ENCODE peak calls at places on chromosomes 4 and X, in nine cellular contexts. G, F, S, E, O, Z, J, Y and V are unnamed samples.

GRCh38 chr4:184812651-184813181 is 13.1 kb downstream of the ACSL1 start:
- DNase-seq in G (peak; percentile 84), F (peak; percentile 74), S (peak; percentile 14), E (no peak), O (no peak), Z (no peak), J (no peak), Y (no peak), V (peak; percentile 35)

GRCh38 chrX:123756320-123756719 is 23.5 kb upstream of the THOC2 start:
- DNase-seq in G (no peak), F (no peak), S (peak; percentile 38), E (no peak), O (no peak), Z (no peak), J (peak; percentile 28), Y (no peak), V (peak; percentile 84)

GRCh38 chrX:71533850-71534515 is 1.1 kb downstream of the OGT start:
- DNase-seq in G (peak; percentile 55), F (peak; percentile 91), S (peak; percentile 56), E (no peak), O (peak; percentile 41), Z (peak; percentile 30), J (peak; percentile 50), Y (peak; percentile 32), V (peak; percentile 57)

GRCh38 chr4:105630670-105631655 is 77.5 kb downstream of the INTS12 start:
- DNase-seq in G (no peak), F (no peak), S (no peak), E (no peak), O (no peak), Z (no peak), J (no peak), Y (no peak), V (no peak)

GRCh38 chr4:5341151-5341925 is 290.1 kb downstream of the STK32B start:
- DNase-seq in G (no peak), F (no peak), S (no peak), E (no peak), O (no peak), Z (no peak), J (no peak), Y (no peak), V (no peak)

GRCh38 chrX:118025193-118025592 is 91.4 kb downstream of the KLHL13 start:
- DNase-seq in G (no peak), F (no peak), S (peak; percentile 40), E (no peak), O (no peak), Z (no peak), J (no peak), Y (no peak), V (no peak)

GRCh38 chr4:169420291-169420690 is 149.5 kb upstream of the SH3RF1 start:
- DNase-seq in G (no peak), F (no peak), S (no peak), E (no peak), O (no peak), Z (no peak), J (no peak), Y (no peak), V (no peak)

GRCh38 chrX:69232945-69233344 is 67.7 kb upstream of the PJA1 start:
- DNase-seq in G (peak; percentile 13), F (peak; percentile 59), S (no peak), E (no peak), O (no peak), Z (no peak), J (no peak), Y (no peak), V (no peak)

GRCh38 chr4:122932763-122933162 is 10.4 kb upstream of the NUDT6 start:
- DNase-seq in G (no peak), F (no peak), S (no peak), E (no peak), O (no peak), Z (no peak), J (no peak), Y (no peak), V (no peak)

GRCh38 chrX:9171841-9172240 is 137.9 kb upstream of the FAM9B start:
- DNase-seq in G (peak; percentile 25), F (no peak), S (peak; percentile 61), E (no peak), O (no peak), Z (no peak), J (no peak), Y (no peak), V (peak; percentile 19)

GRCh38 chr4:118112647-118113046 is 78.4 kb downstream of the NDST3 start:
- DNase-seq in G (peak; percentile 13), F (no peak), S (no peak), E (no peak), O (no peak), Z (no peak), J (no peak), Y (no peak), V (peak; percentile 0)

GRCh38 chr4:8185280-8185679 is 13.8 kb upstream of the SH3TC1 start:
- DNase-seq in G (peak; percentile 98), F (no peak), S (peak; percentile 51), E (no peak), O (no peak), Z (no peak), J (no peak), Y (no peak), V (peak; percentile 87)

GRCh38 chrX:136204571-136204970 is 46.6 kb downstream of the MAP7D3 start:
- DNase-seq in G (peak; percentile 75), F (peak; percentile 88), S (peak; percentile 88), E (no peak), O (no peak), Z (no peak), J (no peak), Y (peak; percentile 45), V (peak; percentile 76)

GRCh38 chrX:116239944-116240391 is 69.4 kb downstream of the AGTR2 start:
- DNase-seq in G (peak; percentile 47), F (no peak), S (peak; percentile 55), E (no peak), O (no peak), Z (no peak), J (no peak), Y (no peak), V (peak; percentile 37)

GRCh38 chr4:134490863-134491262 is 289.3 kb upstream of the PABPC4L start:
- DNase-seq in G (no peak), F (no peak), S (no peak), E (no peak), O (no peak), Z (no peak), J (no peak), Y (no peak), V (no peak)

GRCh38 chr4:43471950-43472349 is 579.4 kb downstream of the GRXCR1 start:
- DNase-seq in G (peak; percentile 16), F (no peak), S (no peak), E (no peak), O (no peak), Z (no peak), J (no peak), Y (no peak), V (peak; percentile 22)

GRCh38 chr4:72136429-72136828 is 104.6 kb downstream of the NPFFR2 start:
- DNase-seq in G (no peak), F (no peak), S (no peak), E (no peak), O (no peak), Z (no peak), J (no peak), Y (no peak), V (no peak)

DNA sequence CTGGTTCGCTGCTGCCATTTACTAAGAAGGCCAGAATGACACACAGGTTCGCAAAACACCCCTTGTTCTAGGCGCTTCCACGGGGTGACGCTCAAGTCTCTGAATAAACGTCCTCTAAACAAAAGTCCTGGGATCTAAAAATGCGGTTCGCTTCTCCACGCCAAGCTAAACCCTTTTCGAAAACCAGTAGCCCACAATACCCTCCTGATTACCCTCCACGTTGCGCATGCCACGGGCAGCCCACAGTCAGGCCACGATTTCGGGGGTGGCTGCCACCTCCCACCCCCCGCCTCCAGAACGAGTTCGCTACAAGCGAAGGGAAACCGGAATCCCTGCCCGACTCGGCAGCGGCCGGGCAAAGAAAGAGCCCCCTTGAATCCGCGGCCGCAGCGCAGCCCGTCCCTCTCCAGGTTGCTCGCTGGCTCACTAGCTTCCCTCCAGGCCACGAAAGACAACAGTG is 423 bp downstream of the RPL39 start:
- DNase-seq in G (peak; percentile 52), F (no peak), S (peak; percentile 47), E (no peak), O (peak; percentile 35), Z (no peak), J (peak; percentile 23), Y (peak; percentile 35), V (peak; percentile 49)
- TF ChIP-seq CTCF in G (peak; percentile 43), F (no peak), S (peak; percentile 17), E (no peak), O (no peak), Z (no peak), J (no peak), Y (no peak), V (no peak)

GRCh38 chrX:111759676-111760075 is 78.7 kb downstream of the ALG13 start:
- DNase-seq in G (no peak), F (no peak), S (no peak), E (no peak), O (no peak), Z (no peak), J (no peak), Y (no peak), V (no peak)

GRCh38 chrX:111756486-111756885 is 75.5 kb downstream of the ALG13 start:
- DNase-seq in G (no peak), F (no peak), S (no peak), E (no peak), O (no peak), Z (no peak), J (no peak), Y (no peak), V (no peak)

DNA sequence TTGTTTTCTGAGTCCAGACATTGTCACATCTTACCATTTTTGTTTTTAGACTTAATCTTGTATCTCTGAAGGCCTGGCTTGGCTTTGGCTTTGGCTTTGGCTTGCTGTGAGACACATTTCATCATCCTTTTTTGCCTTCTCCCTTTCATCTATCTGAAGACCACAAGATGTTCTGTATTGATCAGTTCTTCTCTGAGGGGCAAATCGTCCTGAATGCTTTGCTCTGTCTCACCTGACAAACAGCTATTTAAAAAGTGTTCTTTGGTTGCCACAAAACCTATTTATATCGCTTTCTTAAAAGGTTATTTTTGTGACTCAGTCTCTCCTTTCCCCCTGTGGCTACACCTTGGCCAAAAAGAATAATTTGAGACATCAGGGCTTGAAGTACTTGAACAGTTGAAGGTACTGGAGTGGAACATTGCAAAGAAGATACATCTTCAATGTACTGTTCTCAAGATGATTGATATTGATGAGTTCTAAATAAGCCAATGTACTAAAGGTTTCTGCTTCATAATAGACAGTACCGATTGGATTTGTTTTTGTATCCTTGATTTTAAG is 80.7 kb downstream of the ALG13 start:
- DNase-seq in G (no peak), F (no peak), S (no peak), E (no peak), O (no peak), Z (no peak), J (no peak), Y (no peak), V (no peak)
- H3K4me3 ChIP-seq in G (no peak overlapping the region), F (no peak overlapping the region), S (no peak overlapping the region), E (no peak overlapping the region), O (no peak overlapping the region), Z (no peak overlapping the region), J (no peak overlapping the region), Y (no peak overlapping the region), V (no peak overlapping the region)

GRCh38 chr4:132642196-132642817 is 506.8 kb upstream of the PCDH10 start:
- DNase-seq in G (peak; percentile 70), F (no peak), S (peak; percentile 60), E (peak; percentile 48), O (no peak), Z (no peak), J (no peak), Y (no peak), V (peak; percentile 46)
- TF ChIP-seq CTCF in G (peak; percentile 82), F (no peak), S (peak; percentile 93), E (peak; percentile 88), O (peak; percentile 75), Z (peak; percentile 60), J (peak; percentile 20), Y (no peak), V (peak; percentile 64)

GRCh38 chr4:55125763-55126541 is 557 bp upstream of the KDR start:
- DNase-seq in G (peak; percentile 19), F (no peak), S (peak; percentile 15), E (no peak), O (no peak), Z (peak; percentile 17), J (peak; percentile 38), Y (no peak), V (peak; percentile 37)
- H3K4me3 ChIP-seq in G (peak overlapping the region; percentile 76), F (no peak overlapping the region), S (peak overlapping the region; percentile 58), E (no peak overlapping the region), O (peak overlapping the region; percentile 74), Z (peak overlapping the region; percentile 81), J (peak overlapping the region; percentile 66), Y (peak overlapping the region; percentile 58), V (peak overlapping the region; percentile 80)